ENCODE peak calls at places on chromosomes 12 and 14, in eight cellular contexts. H is fibroblast of the aortic adventitia; B is tibial artery; S is CD8-positive, alpha-beta T cell; K is left ventricle myocardium inferior; X is PC-3; G is fibroblast of pulmonary artery; R is lower lobe of right lung. C is an unnamed sample.

GRCh38 chr12:1691123-1692007 is 495 bp downstream of the ADIPOR2 start:
- DNase-seq in H (no peak), B (peak), S (no peak), K (peak), X (peak), G (no peak), R (peak), C (no peak)

GRCh38 chr14:55766071-55766470 is 186.1 kb downstream of the KTN1 start:
- DNase-seq in H (no peak), B (no peak), S (no peak), K (no peak), X (no peak), G (no peak), R (no peak), C (no peak)

GRCh38 chr14:91327661-91328312 is 83.3 kb upstream of the GPR68 start:
- DNase-seq in H (no peak), B (no peak), S (no peak), K (no peak), X (no peak), G (no peak), R (no peak), C (no peak)

GRCh38 chr12:102540856-102541385 is 60.6 kb upstream of the IGF1 start:
- DNase-seq in H (no peak), B (no peak), S (no peak), K (no peak), X (no peak), G (no peak), R (no peak), C (no peak)

GRCh38 chr12:114163766-114164165 is 197.6 kb upstream of the RBM19 start:
- DNase-seq in H (peak), B (no peak), S (no peak), K (no peak), X (peak), G (peak), R (no peak), C (peak)

GRCh38 chr12:75913502-75914110 is 118.0 kb downstream of the PHLDA1 start:
- DNase-seq in H (no peak), B (no peak), S (no peak), K (peak), X (no peak), G (peak), R (no peak), C (no peak)

GRCh38 chr12:56071648-56072047 is 8.3 kb upstream of the ERBB3 start:
- DNase-seq in H (peak), B (no peak), S (no peak), K (no peak), X (no peak), G (peak), R (no peak), C (no peak)

GRCh38 chr14:31477248-31477647 is 10.6 kb downstream of the GPR33 start:
- DNase-seq in H (peak), B (no peak), S (no peak), K (no peak), X (no peak), G (no peak), R (no peak), C (no peak)

GRCh38 chr12:19183121-19183838 is 53.7 kb downstream of the PLEKHA5 start:
- DNase-seq in H (peak), B (no peak), S (no peak), K (no peak), X (no peak), G (peak), R (no peak), C (no peak)

GRCh38 chr14:68978550-68978911 is 571 bp downstream of the ACTN1 start:
- DNase-seq in H (peak), B (peak), S (peak), K (peak), X (peak), G (no peak), R (peak), C (no peak)

GRCh38 chr12:45912774-45913173 is 77.6 kb downstream of the SCAF11 start:
- DNase-seq in H (no peak), B (no peak), S (no peak), K (no peak), X (no peak), G (no peak), R (no peak), C (no peak)

GRCh38 chr12:6958609-6959375 is 7.6 kb downstream of the PTPN6 start:
- DNase-seq in H (no peak), B (peak), S (peak), K (peak), X (no peak), G (no peak), R (peak), C (no peak)

DNA sequence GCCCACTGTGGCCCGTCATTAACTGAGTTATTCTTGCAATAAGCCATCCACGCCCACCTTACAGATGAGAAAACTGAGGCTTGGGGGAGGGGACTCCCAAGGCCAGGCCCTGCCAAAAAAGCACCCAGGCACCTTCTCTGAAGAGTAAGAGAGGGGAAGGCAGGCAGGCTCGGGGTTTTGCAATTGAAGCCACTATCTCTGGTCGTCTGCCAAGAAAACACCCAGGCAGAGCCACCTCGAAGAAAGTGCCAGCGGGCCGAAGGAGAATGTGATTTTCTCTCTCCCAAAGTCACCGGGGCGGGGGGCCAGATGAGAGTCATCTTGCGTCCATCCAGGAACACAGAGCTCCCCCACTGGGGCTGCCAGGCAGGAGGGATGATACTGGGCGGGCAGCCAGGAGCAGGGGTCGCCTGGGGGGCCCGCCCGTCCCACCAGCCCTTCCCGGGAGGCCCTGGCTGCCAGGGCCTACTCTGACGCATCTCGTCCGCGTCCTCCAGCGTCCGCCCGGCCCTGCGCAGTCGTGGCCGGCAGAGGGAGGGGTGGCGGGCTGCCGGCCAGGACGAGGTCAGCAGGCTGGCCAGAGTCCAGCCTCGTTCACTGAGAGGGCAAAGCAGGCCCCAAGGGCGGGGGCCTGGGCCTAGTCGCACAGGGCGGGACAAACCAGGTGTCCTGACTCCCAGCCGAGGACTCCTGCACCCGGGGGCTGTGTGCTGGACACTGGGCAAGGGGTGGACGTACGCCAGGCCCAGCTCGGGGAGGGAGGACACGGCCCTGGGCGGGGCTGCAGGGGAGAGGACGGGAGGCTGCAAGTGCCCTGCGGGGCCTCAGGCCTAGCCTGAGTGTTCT is 74.4 kb downstream of the RFLNA start:
- DNase-seq in H (peak), B (peak), S (no peak), K (peak), X (peak), G (peak), R (peak), C (peak)
- TF ChIP-seq CTCF in H (peak), B (peak), S (no peak), K (peak), X (peak), G (peak), R (peak), C (peak)

DNA sequence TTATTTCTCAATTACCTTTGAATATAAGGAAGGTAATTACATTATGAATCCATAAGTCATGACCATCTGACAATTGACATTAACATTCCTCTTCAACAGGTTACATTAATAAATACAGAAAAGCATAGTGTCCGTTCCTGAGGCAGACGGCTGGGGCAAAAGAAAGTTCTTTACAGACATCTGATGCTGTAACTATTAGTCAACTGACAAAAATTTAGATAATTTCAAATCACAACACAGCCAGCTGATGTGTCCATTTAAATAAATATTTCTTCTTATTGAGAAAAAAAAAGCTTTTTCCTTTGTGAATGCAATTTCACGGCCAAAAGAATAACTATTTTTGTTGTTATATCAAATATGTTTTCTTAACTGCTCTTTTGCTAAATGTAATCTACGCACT is 9.2 kb upstream of the PYROXD1 start:
- DNase-seq in H (peak), B (no peak), S (no peak), K (no peak), X (peak), G (peak), R (no peak), C (no peak)
- TF ChIP-seq CTCF in H (no peak), B (no peak), S (no peak), K (no peak), X (no peak), G (no peak), R (no peak), C (no peak)

DNA sequence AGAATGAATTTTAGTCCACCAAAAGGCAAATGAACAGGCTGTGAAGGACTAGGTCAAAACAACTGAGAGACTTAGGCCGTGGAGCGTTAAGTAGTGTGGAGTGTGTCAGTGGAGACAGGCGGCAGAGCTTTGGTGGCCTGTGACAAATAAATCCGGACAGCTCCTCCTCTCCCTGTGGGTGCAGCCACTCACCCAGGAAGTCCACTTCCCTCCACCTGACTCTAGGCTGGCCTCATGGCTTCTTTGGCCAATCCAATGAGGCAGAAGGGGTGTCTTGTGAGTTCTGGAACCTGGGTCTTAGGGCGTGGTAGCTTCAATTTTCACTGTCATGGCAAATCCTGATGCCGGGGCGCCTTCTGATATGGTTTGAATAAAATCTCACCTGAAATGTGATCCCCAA is 180.9 kb upstream of the C14orf180 start:
- DNase-seq in H (no peak), B (no peak), S (no peak), K (no peak), X (no peak), G (no peak), R (no peak), C (no peak)
- TF ChIP-seq CTCF in H (no peak), B (no peak), S (no peak), K (no peak), X (no peak), G (no peak), R (no peak), C (no peak)

GRCh38 chr12:32516230-32516629 is 116.9 kb downstream of the FGD4 start:
- DNase-seq in H (no peak), B (no peak), S (no peak), K (no peak), X (no peak), G (no peak), R (no peak), C (no peak)
- TF ChIP-seq CTCF in H (no peak), B (no peak), S (no peak), K (no peak), X (no peak), G (no peak), R (no peak), C (no peak)

C was measured in AG09309.